ENCODE peak calls at places on chromosome 10, in five cellular contexts. S is ovary, I is tibial artery, Z is transverse colon, L is astrocyte. C is an unnamed sample.

GRCh38 chr10:116728526-116729096 is 13.8 kb downstream of the HSPA12A start:
- DNase-seq in L (peak; percentile 92), Z (no peak), S (no peak), I (no peak), C (no peak)

GRCh38 chr10:43749940-43750552 is 101.4 kb upstream of the ZNF32 start:
- DNase-seq in S (no peak), I (no peak), Z (no peak), L (no peak), C (no peak)

GRCh38 chr10:107244122-107244521 is 79.6 kb upstream of the SORCS1 start:
- DNase-seq in I (no peak), Z (no peak), L (no peak), S (no peak), C (no peak)

GRCh38 chr10:35641430-35642015 is 573 bp downstream of the FZD8 start:
- DNase-seq in L (peak; percentile 29), I (no peak), S (no peak), Z (no peak), C (no peak)

GRCh38 chr10:31770307-31770902 is 158.2 kb downstream of the ARHGAP12 start:
- DNase-seq in I (no peak), L (no peak), S (no peak), Z (peak; percentile 55), C (peak; percentile 74)

GRCh38 chr10:30493609-30494530 is 59.9 kb downstream of the MAP3K8 start:
- DNase-seq in I (peak; percentile 78), S (peak; percentile 18), L (peak; percentile 42), Z (peak; percentile 17), C (no peak)

GRCh38 chr10:79286318-79286951 is 60.8 kb upstream of the PPIF start:
- DNase-seq in S (peak; percentile 68), I (no peak), L (no peak), Z (peak; percentile 87), C (peak; percentile 87)

GRCh38 chr10:6306917-6307316 is 104.2 kb downstream of the PFKFB3 start:
- DNase-seq in I (no peak), L (no peak), S (no peak), Z (no peak), C (no peak)

GRCh38 chr10:42975005-42975493 is 101.8 kb upstream of the RET start:
- DNase-seq in S (no peak), L (no peak), Z (no peak), I (peak; percentile 53), C (no peak)

GRCh38 chr10:5575482-5576153 is 50.9 kb downstream of the CALML3 start:
- DNase-seq in S (peak; percentile 67), L (peak; percentile 75), I (peak; percentile 61), Z (no peak), C (no peak)

GRCh38 chr10:61465807-61466425 is 12.7 kb upstream of the TMEM26 start:
- DNase-seq in I (no peak), Z (no peak), L (no peak), S (no peak), C (no peak)

GRCh38 chr10:21030096-21030495 is 133.0 kb upstream of the NEBL start:
- DNase-seq in I (no peak), S (no peak), L (peak; percentile 8), Z (no peak), C (no peak)

GRCh38 chr10:33862706-33863105 is 528.2 kb upstream of the NRP1 start:
- DNase-seq in L (no peak), I (no peak), S (no peak), Z (no peak), C (no peak)

GRCh38 chr10:11713186-11713743 is 28.9 kb upstream of the ECHDC3 start:
- DNase-seq in I (no peak), Z (peak; percentile 16), L (peak; percentile 82), S (peak; percentile 54), C (no peak)

GRCh38 chr10:122128357-122128756 is 139.4 kb downstream of the TACC2 start:
- DNase-seq in S (peak; percentile 67), Z (peak; percentile 52), L (peak; percentile 67), I (peak; percentile 86), C (peak; percentile 92)

GRCh38 chr10:28180654-28181053 is 122.2 kb downstream of the MPP7 start:
- DNase-seq in Z (no peak), S (no peak), L (no peak), I (no peak), C (no peak)

GRCh38 chr10:93458821-93459257 is 23.3 kb downstream of the MYOF start:
- DNase-seq in I (peak; percentile 92), S (peak; percentile 77), Z (peak; percentile 63), L (peak; percentile 100), C (peak; percentile 92)

GRCh38 chr10:30935078-30935477 is 96.6 kb downstream of the ZNF438 start:
- DNase-seq in S (no peak), I (no peak), Z (no peak), L (no peak), C (no peak)

GRCh38 chr10:116112232-116113231 is 160.5 kb downstream of the GFRA1 start:
- DNase-seq in Z (no peak), L (peak; percentile 60), I (no peak), S (no peak), C (no peak)

GRCh38 chr10:58362026-58362799 is 23.0 kb upstream of the TFAM start:
- DNase-seq in Z (no peak), S (no peak), I (no peak), L (no peak), C (no peak)

GRCh38 chr10:121702351-121703320 is 104.4 kb upstream of the FGFR2 start:
- DNase-seq in L (peak; percentile 92), I (no peak), S (no peak), Z (no peak), C (no peak)

GRCh38 chr10:101580486-101581399 is 7.3 kb downstream of the POLL start:
- DNase-seq in L (no peak), S (no peak), I (no peak), Z (no peak), C (no peak)

GRCh38 chr10:124296121-124296812 is 122.5 kb downstream of the OAT start:
- DNase-seq in L (peak; percentile 22), S (no peak), Z (no peak), I (no peak), C (no peak)

GRCh38 chr10:16745061-16745460 is 72.2 kb downstream of the RSU1 start:
- DNase-seq in I (no peak), S (no peak), Z (no peak), L (no peak), C (no peak)

GRCh38 chr10:75708060-75708459 is 276.6 kb downstream of the LRMDA start:
- DNase-seq in I (no peak), L (no peak), Z (no peak), S (no peak), C (no peak)

GRCh38 chr10:51462076-51462779 is 237.2 kb downstream of the CSTF2T start:
- DNase-seq in S (no peak), I (no peak), L (peak; percentile 40), Z (no peak), C (no peak)

GRCh38 chr10:122277737-122278136 is 6.6 kb downstream of the BTBD16 start:
- DNase-seq in Z (no peak), I (no peak), S (peak; percentile 2), L (no peak), C (no peak)

GRCh38 chr10:73871915-73872710 is 2.2 kb downstream of the CAMK2G start:
- DNase-seq in Z (peak; percentile 79), I (no peak), S (no peak), L (no peak), C (no peak)

GRCh38 chr10:32332299-32332750 is 14.6 kb downstream of the EPC1 start:
- DNase-seq in Z (peak; percentile 30), I (no peak), L (peak; percentile 34), S (no peak), C (no peak)

DNA sequence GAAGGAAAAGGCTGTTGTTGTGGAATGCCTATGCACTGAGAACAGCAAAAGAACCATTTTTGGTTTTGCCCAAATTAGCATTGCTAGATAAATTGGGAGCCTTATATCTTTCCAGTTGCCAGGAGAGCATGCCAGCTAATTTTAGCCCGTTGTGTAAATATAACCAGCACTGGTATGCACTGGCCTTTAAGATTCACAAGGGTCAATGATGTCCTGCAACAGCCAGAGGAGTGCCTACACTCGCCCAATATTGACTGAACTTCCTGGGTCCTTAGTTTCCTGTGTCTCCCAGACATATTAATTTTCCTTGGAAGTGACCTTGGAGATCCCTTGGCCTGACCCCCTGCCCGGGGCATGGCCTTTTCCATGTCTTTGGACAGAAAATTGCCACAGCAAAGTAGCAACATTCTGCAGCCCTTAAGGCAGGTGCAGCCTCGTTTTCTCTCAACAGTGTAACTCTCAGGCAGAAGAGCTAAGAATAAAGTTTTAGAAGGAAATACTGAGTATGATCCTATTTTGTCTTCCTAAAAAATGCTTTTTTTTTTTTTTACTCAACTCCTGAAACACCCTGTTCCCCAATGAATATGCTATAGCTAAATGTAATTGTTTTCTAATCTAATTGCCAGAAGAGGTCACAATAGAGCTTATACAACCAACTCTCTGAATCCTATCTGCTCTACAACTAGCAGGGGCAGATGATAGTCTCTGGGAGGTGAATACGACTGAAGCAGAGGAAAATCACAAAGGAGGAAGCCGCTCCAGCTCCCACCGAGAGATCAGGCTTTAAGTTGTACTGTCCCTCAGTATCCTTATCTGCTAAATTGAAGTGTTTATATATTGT is 131.9 kb upstream of the PCGF5 start:
- DNase-seq in I (no peak), S (no peak), Z (no peak), L (no peak), C (no peak)
- H3K27ac ChIP-seq in I (peak overlapping the region; percentile 49), S (no peak overlapping the region), Z (no peak overlapping the region), L (no peak overlapping the region), C (peak overlapping the region; percentile 76)

GRCh38 chr10:103847909-103848468 is 7.4 kb downstream of the SH3PXD2A start:
- DNase-seq in I (no peak), S (no peak), L (no peak), Z (no peak), C (no peak)

GRCh38 chr10:103849880-103850571 is 5.3 kb downstream of the SH3PXD2A start:
- DNase-seq in L (peak; percentile 91), Z (no peak), S (peak; percentile 51), I (peak; percentile 70), C (peak; percentile 67)

GRCh38 chr10:103845983-103846382 is 9.4 kb downstream of the SH3PXD2A start:
- DNase-seq in S (no peak), I (no peak), L (no peak), Z (peak; percentile 57), C (no peak)

GRCh38 chr10:103849212-103849877 is 6.0 kb downstream of the SH3PXD2A start:
- DNase-seq in Z (no peak), L (no peak), I (no peak), S (no peak), C (no peak)

GRCh38 chr10:103847346-103847745 is 8.0 kb downstream of the SH3PXD2A start:
- DNase-seq in I (peak; percentile 41), L (no peak), Z (no peak), S (no peak), C (no peak)
- H3K4me1 ChIP-seq in I (peaks cover 25% of the 10 kb centered on the region), L (peaks cover 38% of the 10 kb centered on the region), Z (peaks cover 69% of the 10 kb centered on the region), S (peaks cover 27% of the 10 kb centered on the region), C (peaks cover 4% of the 10 kb centered on the region)

GRCh38 chr10:129958118-129958685 is 5.9 kb downstream of the EBF3 start:
- DNase-seq in L (no peak), I (peak; percentile 44), S (no peak), Z (no peak), C (no peak)
- H3K4me3 ChIP-seq in L (no peak overlapping the region), I (peak overlapping the region; percentile 44), S (no peak overlapping the region), Z (no peak overlapping the region), C (no peak overlapping the region)

DNA sequence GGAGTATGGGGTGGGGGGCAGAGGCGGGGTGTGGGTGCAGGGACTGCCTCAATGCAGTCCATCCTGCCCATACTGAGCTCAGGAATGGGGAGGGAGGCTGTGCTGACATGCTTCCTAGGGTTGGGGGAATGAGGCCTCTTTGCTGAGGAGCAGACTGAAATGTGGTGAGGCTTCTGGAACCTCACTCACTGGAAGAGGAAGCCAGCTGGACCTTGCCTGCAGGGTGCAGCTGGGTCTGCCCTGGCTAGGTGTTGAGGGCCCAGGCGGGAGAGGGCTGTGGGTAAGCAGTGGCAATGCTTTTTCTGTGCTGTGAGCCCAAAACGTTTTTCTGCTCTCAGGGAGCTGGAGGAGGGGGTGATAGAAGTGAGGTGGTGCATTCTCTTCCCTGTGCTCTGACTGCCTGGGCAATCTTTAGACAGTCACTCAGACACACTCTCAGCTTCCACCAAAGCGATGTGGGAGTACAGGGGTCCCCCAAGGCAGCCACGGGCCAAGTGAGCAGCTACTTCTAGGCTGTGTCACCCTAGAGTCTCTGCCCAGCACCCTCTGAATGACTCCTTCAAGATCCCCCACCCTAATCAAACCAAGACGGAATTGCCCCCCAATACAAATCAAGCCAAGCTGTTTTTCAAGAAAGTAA is 41.1 kb upstream of the BMPR1A start:
- DNase-seq in Z (no peak), L (no peak), I (peak; percentile 52), S (no peak), C (no peak)
- H3K27ac ChIP-seq in Z (no peak overlapping the region), L (no peak overlapping the region), I (peak overlapping the region; percentile 32), S (no peak overlapping the region), C (no peak overlapping the region)